ENCODE peak calls at places on chromosome 12, in four cellular contexts. I, Q, B and L are unnamed samples.

GRCh38 chr12:54229624-54230212 is 40.9 kb upstream of the SMUG1 start:
- DNase-seq in I (no peak), Q (no peak), B (no peak), L (no peak)

GRCh38 chr12:15717940-15718567 is 71.1 kb downstream of the EPS8 start:
- DNase-seq in I (no peak), Q (no peak), B (no peak), L (no peak)

GRCh38 chr12:63897931-63898330 is 53.4 kb downstream of the SRGAP1 start:
- DNase-seq in I (no peak), Q (no peak), B (peak; percentile 50), L (no peak)

GRCh38 chr12:107591095-107591375 is 94.6 kb upstream of the PWP1 start:
- DNase-seq in I (no peak), Q (no peak), B (no peak), L (no peak)

GRCh38 chr12:66269757-66270383 is 32.4 kb upstream of the HELB start:
- DNase-seq in I (no peak), Q (no peak), B (no peak), L (no peak)

GRCh38 chr12:10466311-10466710 is 13.1 kb upstream of the KLRC1 start:
- DNase-seq in I (no peak), Q (no peak), B (no peak), L (no peak)

GRCh38 chr12:90575995-90576394 is 379.0 kb downstream of the CCER1 start:
- DNase-seq in I (no peak), Q (no peak), B (no peak), L (no peak)

GRCh38 chr12:82862876-82863649 is 176.4 kb downstream of the TMTC2 start:
- DNase-seq in I (no peak), Q (no peak), B (no peak), L (no peak)

GRCh38 chr12:122995503-122996187 is 15.2 kb downstream of the ARL6IP4 start:
- DNase-seq in I (no peak), Q (no peak), B (no peak), L (no peak)

GRCh38 chr12:28290262-28290661 is 100.0 kb downstream of the CCDC91 start:
- DNase-seq in I (no peak), Q (no peak), B (no peak), L (no peak)

GRCh38 chr12:45458854-45459807 is 243.2 kb downstream of the ANO6 start:
- DNase-seq in I (no peak), Q (no peak), B (no peak), L (no peak)

GRCh38 chr12:83313827-83314226 is 627.1 kb downstream of the TMTC2 start:
- DNase-seq in I (no peak), Q (no peak), B (no peak), L (no peak)

GRCh38 chr12:113862570-113863454 is 103.3 kb downstream of the RBM19 start:
- DNase-seq in I (no peak), Q (no peak), B (no peak), L (no peak)

GRCh38 chr12:127570793-127571360 is 696.1 kb upstream of the TMEM132C start:
- DNase-seq in I (no peak), Q (no peak), B (no peak), L (no peak)

GRCh38 chr12:98587084-98587483 is 6.4 kb upstream of the SLC25A3 start:
- DNase-seq in I (no peak), Q (no peak), B (no peak), L (no peak)

GRCh38 chr12:109130755-109131521 is 14.6 kb downstream of the ACACB start:
- DNase-seq in I (no peak), Q (no peak), B (no peak), L (no peak)

GRCh38 chr12:31524791-31525495 is 66.0 kb downstream of the DENND5B start:
- DNase-seq in I (no peak), Q (no peak), B (no peak), L (no peak)

GRCh38 chr12:95608252-95609033 is 57.2 kb upstream of the USP44 start:
- DNase-seq in I (no peak), Q (peak; percentile 67), B (no peak), L (no peak)

GRCh38 chr12:120079352-120080042 is 37.1 kb downstream of the RAB35 start:
- DNase-seq in I (no peak), Q (no peak), B (no peak), L (no peak)

GRCh38 chr12:126482238-126482889 is 1417.1 kb downstream of the AACS start:
- DNase-seq in I (no peak), Q (no peak), B (no peak), L (no peak)

GRCh38 chr12:127928615-127929014 is 338.4 kb upstream of the TMEM132C start:
- DNase-seq in I (no peak), Q (no peak), B (no peak), L (no peak)

GRCh38 chr12:89343127-89343526 is 9.2 kb downstream of the DUSP6 start:
- DNase-seq in I (no peak), Q (no peak), B (no peak), L (no peak)

GRCh38 chr12:67447180-67447579 is 178.0 kb downstream of the CAND1 start:
- DNase-seq in I (no peak), Q (no peak), B (no peak), L (no peak)

DNA sequence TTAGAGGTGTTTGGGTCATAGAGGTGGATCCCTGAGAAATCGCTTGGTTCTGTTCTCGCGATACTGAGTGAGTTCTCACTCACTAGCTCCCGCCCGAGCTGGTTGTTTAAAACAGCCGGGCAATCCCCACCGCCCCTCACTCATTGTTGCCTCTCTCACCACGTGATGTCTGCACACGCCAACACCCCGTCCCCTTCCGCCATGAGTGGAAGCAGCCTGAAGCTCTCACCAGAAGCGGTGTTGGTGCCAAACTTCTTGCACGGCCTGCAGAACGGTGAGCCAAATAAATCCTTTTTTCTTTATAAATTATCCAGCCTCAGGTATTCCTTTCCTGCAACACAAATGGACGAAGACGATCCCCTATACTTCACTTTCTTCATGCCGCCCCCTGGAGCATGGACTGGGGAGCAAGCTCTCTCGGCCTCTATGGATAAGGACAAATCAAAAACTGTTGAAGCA is 45.4 kb upstream of the CCND2 start:
- DNase-seq in I (no peak), Q (no peak), B (no peak), L (no peak)
- TF ChIP-seq CTCF in I (no peak), Q (no peak), B (no peak), L (no peak)

GRCh38 chr12:124509676-124510300 is 57.6 kb downstream of the NCOR2 start:
- DNase-seq in I (no peak), Q (peak; percentile 91), B (no peak), L (no peak)

GRCh38 chr12:124508323-124509096 is 58.9 kb downstream of the NCOR2 start:
- DNase-seq in I (no peak), Q (no peak), B (no peak), L (no peak)

GRCh38 chr12:124509300-124509675 is 58.1 kb downstream of the NCOR2 start:
- DNase-seq in I (no peak), Q (no peak), B (no peak), L (no peak)

GRCh38 chr12:124511259-124511985 is 56.0 kb downstream of the NCOR2 start:
- DNase-seq in I (no peak), Q (no peak), B (no peak), L (no peak)

GRCh38 chr12:124510301-124510970 is 57.0 kb downstream of the NCOR2 start:
- DNase-seq in I (no peak), Q (peak; percentile 64), B (no peak), L (no peak)
- TF ChIP-seq CTCF in I (no peak), Q (peak; percentile 55), B (no peak), L (no peak)

DNA sequence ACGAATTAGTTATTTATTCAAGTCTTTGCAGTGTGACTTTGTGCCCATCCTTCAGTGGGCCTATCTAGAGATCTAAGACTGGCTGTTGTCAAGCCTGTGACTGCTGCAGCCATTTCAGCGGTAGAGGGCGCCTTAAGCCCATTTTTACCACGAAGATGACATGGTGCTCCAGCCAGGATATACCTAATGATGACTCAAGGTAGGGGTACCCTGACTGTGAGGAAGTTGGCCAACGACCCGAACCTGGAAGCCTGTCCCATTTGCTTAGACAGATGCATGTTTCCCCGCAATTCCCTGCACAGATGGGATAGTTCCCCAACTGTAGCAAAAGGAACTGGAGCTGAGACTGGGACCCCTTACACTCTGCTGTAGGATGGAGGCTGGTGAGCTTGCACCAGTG is 41.3 kb downstream of the RAB3IP start:
- DNase-seq in I (no peak), Q (no peak), B (peak; percentile 60), L (no peak)
- TF ChIP-seq CTCF in I (no peak), Q (no peak), B (no peak), L (no peak)

GRCh38 chr12:111174283-111175108 is 194.4 kb downstream of the PHETA1 start:
- DNase-seq in I (no peak), Q (no peak), B (no peak), L (no peak)
- TF ChIP-seq CTCF in I (no peak), Q (no peak), B (no peak), L (no peak)

DNA sequence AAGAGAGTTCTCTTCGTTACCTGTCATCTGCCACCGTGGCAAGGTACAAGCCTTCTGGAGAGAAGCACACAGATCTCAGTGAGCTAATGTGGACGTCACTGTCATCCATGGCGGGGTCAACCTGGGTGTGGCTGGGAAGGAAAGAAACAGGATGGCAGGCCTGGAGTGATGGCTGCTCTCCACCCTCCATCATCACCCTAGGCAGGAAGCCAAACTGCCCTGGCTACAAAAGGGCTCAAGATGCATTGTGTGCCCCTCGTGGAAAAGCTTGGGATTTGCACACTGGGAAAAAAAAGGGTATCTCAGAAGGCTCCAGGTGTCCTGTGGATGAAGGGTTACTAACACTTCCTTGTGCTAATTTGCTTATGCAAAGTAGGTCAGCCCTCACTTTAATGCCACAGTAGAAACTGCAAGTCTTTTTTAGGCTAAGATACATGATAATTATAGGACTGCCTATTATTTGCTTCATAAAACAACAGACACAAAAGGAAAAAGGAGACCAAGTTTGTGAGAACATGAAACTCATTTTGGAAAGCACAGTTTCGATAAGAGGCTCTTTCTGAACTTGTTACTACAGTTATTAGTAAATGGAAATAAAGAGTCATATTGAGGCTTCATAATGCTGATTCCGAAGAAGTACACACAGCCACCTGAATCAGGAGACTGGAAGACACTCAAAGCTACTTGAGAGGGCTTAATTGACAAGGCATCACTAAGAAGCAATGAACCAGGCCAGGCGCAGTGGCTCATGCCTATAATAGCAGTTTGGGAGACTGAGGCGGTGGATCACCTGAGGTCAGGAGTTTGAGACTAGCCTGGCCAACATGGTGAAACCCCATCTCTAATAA is 18.9 kb downstream of the RFC5 start:
- DNase-seq in I (no peak), Q (no peak), B (no peak), L (no peak)
- TF ChIP-seq CTCF in I (no peak), Q (no peak), B (no peak), L (no peak)

DNA sequence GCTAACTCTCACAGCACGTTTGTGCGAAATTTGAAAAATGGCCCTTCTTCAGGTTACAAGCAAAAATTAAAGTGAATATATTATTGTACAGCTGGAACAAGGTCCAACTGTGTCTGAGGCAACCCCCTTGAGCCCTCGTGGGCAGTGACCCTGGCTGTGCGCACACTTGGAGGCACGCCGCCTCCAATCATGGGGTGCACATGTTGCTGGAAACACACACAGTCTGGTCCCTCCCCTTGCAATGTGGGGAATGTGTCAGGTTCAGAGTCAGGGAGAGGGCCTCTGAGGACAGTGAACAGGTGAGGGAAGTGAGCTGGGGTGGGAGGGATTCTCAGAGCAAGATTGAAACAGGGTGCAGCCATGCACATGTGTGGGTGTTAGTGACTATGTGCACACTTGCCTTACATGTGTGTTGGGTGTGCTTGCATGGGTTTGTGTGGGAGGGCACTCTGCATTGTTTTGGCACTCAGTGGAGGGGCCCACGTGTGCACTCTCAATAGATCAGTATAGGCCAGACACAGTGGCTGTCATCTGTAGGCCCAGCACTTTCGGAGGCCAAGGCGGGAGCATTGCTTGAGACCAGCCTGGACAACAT is 9.6 kb downstream of the TSPAN9 start:
- DNase-seq in I (no peak), Q (no peak), B (no peak), L (no peak)
- TF ChIP-seq CTCF in I (no peak), Q (no peak), B (no peak), L (no peak)

GRCh38 chr12:132954471-132955048 is 1.5 kb downstream of the ZNF605 start:
- DNase-seq in I (no peak), Q (no peak), B (no peak), L (no peak)
- TF ChIP-seq CTCF in I (no peak), Q (no peak), B (no peak), L (no peak)